ENCODE peak calls at places on chromosomes 16 and 17, in eight cellular contexts. E, W, I, Z, Y, A, Q and H are unnamed samples.

GRCh38 chr16:83363521-83363920 is 444.3 kb upstream of the HSBP1 start:
- DNase-seq in E (no peak), W (no peak), I (no peak), Z (peak), Y (no peak), A (no peak), Q (no peak), H (no peak)

GRCh38 chr16:49608801-49609200 is 235.2 kb downstream of the C16orf78 start:
- DNase-seq in E (no peak), W (peak), I (no peak), Z (peak), Y (peak), A (no peak), Q (peak), H (peak)

GRCh38 chr17:80795737-80796136 is 195.9 kb upstream of the CHMP6 start:
- DNase-seq in E (peak), W (no peak), I (peak), Z (no peak), Y (no peak), A (no peak), Q (peak), H (no peak)

GRCh38 chr16:11361751-11362742 is 16.8 kb downstream of the RMI2 start:
- DNase-seq in E (no peak), W (no peak), I (no peak), Z (peak), Y (no peak), A (peak), Q (no peak), H (no peak)

GRCh38 chr16:8945626-8946296 is 17.9 kb downstream of the USP7 start:
- DNase-seq in E (no peak), W (no peak), I (no peak), Z (no peak), Y (no peak), A (no peak), Q (no peak), H (no peak)

GRCh38 chr17:28717578-28718316 is at the start of gene RAB34:
- DNase-seq in E (peak), W (peak), I (peak), Z (peak), Y (peak), A (peak), Q (peak), H (peak)

GRCh38 chr16:53043462-53043861 is 9.2 kb downstream of the CHD9NB start:
- DNase-seq in E (peak), W (no peak), I (no peak), Z (peak), Y (no peak), A (no peak), Q (no peak), H (peak)

GRCh38 chr17:41917957-41918391 is 777 bp downstream of the ACLY start:
- DNase-seq in E (peak), W (peak), I (peak), Z (peak), Y (peak), A (peak), Q (peak), H (peak)

GRCh38 chr16:9395958-9396359 is 304.5 kb downstream of the HAPSTR1 start:
- DNase-seq in E (no peak), W (no peak), I (no peak), Z (no peak), Y (no peak), A (no peak), Q (no peak), H (no peak)

GRCh38 chr16:67304006-67304405 is 22.5 kb downstream of the KCTD19 start:
- DNase-seq in E (no peak), W (no peak), I (no peak), Z (peak), Y (no peak), A (no peak), Q (peak), H (no peak)

GRCh38 chr17:7220593-7221280 is 999 bp downstream of the ACADVL start:
- DNase-seq in E (no peak), W (peak), I (no peak), Z (peak), Y (peak), A (no peak), Q (no peak), H (peak)

GRCh38 chr17:75854111-75854748 is 905 bp downstream of the WBP2 start:
- DNase-seq in E (no peak), W (peak), I (no peak), Z (peak), Y (peak), A (no peak), Q (peak), H (peak)

GRCh38 chr17:35214192-35214591 is 20.0 kb upstream of the SLC35G3 start:
- DNase-seq in E (no peak), W (no peak), I (no peak), Z (no peak), Y (no peak), A (no peak), Q (no peak), H (no peak)

GRCh38 chr17:4162366-4162765 is 19.4 kb downstream of the CYB5D2 start:
- DNase-seq in E (no peak), W (no peak), I (no peak), Z (no peak), Y (no peak), A (no peak), Q (no peak), H (no peak)

GRCh38 chr16:84905965-84906460 is 86.2 kb downstream of the CRISPLD2 start:
- DNase-seq in E (no peak), W (no peak), I (no peak), Z (no peak), Y (no peak), A (no peak), Q (no peak), H (no peak)

GRCh38 chr16:82344157-82344556 is 174.1 kb upstream of the MPHOSPH6 start:
- DNase-seq in E (no peak), W (no peak), I (no peak), Z (peak), Y (no peak), A (no peak), Q (no peak), H (peak)

GRCh38 chr17:41835800-41836549 is at the start of gene NT5C3B:
- DNase-seq in E (peak), W (peak), I (peak), Z (peak), Y (no peak), A (no peak), Q (peak), H (peak)

GRCh38 chr17:1329745-1330343 is 50.4 kb downstream of the TRARG1 start:
- DNase-seq in E (no peak), W (no peak), I (no peak), Z (no peak), Y (no peak), A (no peak), Q (no peak), H (no peak)

GRCh38 chr17:74770498-74771318 is 5.4 kb downstream of the NAT9 start:
- DNase-seq in E (peak), W (peak), I (peak), Z (peak), Y (no peak), A (no peak), Q (no peak), H (peak)

GRCh38 chr17:66637491-66637890 is 197.4 kb upstream of the CACNG5 start:
- DNase-seq in E (no peak), W (no peak), I (no peak), Z (no peak), Y (no peak), A (no peak), Q (no peak), H (no peak)

GRCh38 chr16:12802048-12802447 is 1.6 kb downstream of the CPPED1 start:
- DNase-seq in E (no peak), W (no peak), I (no peak), Z (no peak), Y (no peak), A (no peak), Q (no peak), H (no peak)

GRCh38 chr17:78875738-78876597 is 27.0 kb downstream of the CEP295NL start:
- DNase-seq in E (no peak), W (peak), I (no peak), Z (peak), Y (no peak), A (no peak), Q (no peak), H (peak)

GRCh38 chr16:52573365-52574104 is 26.6 kb upstream of the TOX3 start:
- DNase-seq in E (no peak), W (no peak), I (no peak), Z (no peak), Y (no peak), A (no peak), Q (no peak), H (no peak)

GRCh38 chr16:81551141-81551808 is 106.7 kb downstream of the CMIP start:
- DNase-seq in E (no peak), W (peak), I (no peak), Z (peak), Y (peak), A (no peak), Q (no peak), H (peak)

GRCh38 chr17:70961341-70961740 is 792.0 kb downstream of the KCNJ2 start:
- DNase-seq in E (no peak), W (peak), I (no peak), Z (peak), Y (peak), A (no peak), Q (no peak), H (peak)

GRCh38 chr17:2708585-2709172 is 2.9 kb downstream of the CLUH start:
- DNase-seq in E (no peak), W (no peak), I (no peak), Z (no peak), Y (no peak), A (no peak), Q (no peak), H (no peak)
- H3K4me3 ChIP-seq in E (peak), W (no peak), I (no peak), Z (peak), Y (no peak), A (no peak), Q (peak), H (no peak)

GRCh38 chr16:89951509-89951908 is 3.0 kb downstream of the DEF8 start:
- DNase-seq in E (no peak), W (no peak), I (no peak), Z (no peak), Y (no peak), A (no peak), Q (no peak), H (no peak)

GRCh38 chr16:89949121-89949742 is 677 bp downstream of the DEF8 start:
- DNase-seq in E (no peak), W (no peak), I (no peak), Z (peak), Y (no peak), A (no peak), Q (no peak), H (no peak)

GRCh38 chr16:89952551-89952950 is 4.0 kb downstream of the DEF8 start:
- DNase-seq in E (no peak), W (no peak), I (no peak), Z (no peak), Y (no peak), A (no peak), Q (no peak), H (no peak)

GRCh38 chr16:89952049-89952448 is 3.5 kb downstream of the DEF8 start:
- DNase-seq in E (no peak), W (no peak), I (no peak), Z (no peak), Y (no peak), A (no peak), Q (no peak), H (no peak)

GRCh38 chr16:89949756-89950155 is 1.2 kb downstream of the DEF8 start:
- DNase-seq in E (no peak), W (no peak), I (no peak), Z (no peak), Y (no peak), A (no peak), Q (no peak), H (no peak)
- H3K4me3 ChIP-seq in E (peak), W (peak), I (no peak), Z (peak), Y (peak), A (no peak), Q (peak), H (peak)

GRCh38 chr17:45315583-45316270 is 1.1 kb downstream of the MAP3K14 start:
- DNase-seq in E (no peak), W (no peak), I (no peak), Z (no peak), Y (no peak), A (no peak), Q (no peak), H (no peak)
- H3K4me3 ChIP-seq in E (peak), W (peak), I (peak), Z (peak), Y (peak), A (peak), Q (peak), H (peak)

GRCh38 chr17:76981545-76982295 is 113.5 kb downstream of the MGAT5B start:
- DNase-seq in E (no peak), W (no peak), I (no peak), Z (no peak), Y (no peak), A (no peak), Q (no peak), H (no peak)

GRCh38 chr17:76986318-76986717 is 118.1 kb downstream of the MGAT5B start:
- DNase-seq in E (no peak), W (no peak), I (no peak), Z (no peak), Y (no peak), A (no peak), Q (no peak), H (no peak)

GRCh38 chr17:76983075-76983411 is 114.8 kb downstream of the MGAT5B start:
- DNase-seq in E (no peak), W (no peak), I (no peak), Z (no peak), Y (no peak), A (no peak), Q (no peak), H (no peak)

GRCh38 chr17:76982408-76983074 is 114.3 kb downstream of the MGAT5B start:
- DNase-seq in E (no peak), W (no peak), I (no peak), Z (no peak), Y (no peak), A (no peak), Q (no peak), H (no peak)

DNA sequence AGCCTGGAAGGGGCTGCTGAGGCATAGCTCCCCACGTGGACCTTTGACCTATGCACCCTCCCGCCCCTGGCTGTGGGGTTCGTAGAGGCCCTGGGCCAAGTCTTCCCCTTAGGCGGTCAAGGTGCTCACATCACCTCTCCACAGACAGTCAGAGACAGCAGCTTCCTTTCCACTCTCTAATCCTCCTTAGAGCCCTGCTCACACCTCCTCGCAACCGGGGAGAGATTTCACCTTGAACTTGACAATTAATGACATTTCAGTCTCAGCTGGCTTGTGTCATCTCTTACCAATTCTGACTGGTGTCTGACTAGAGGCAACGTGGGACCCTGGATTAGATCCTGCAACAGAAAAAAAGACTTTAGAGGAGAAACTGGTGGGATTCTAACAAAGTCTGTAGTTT is 115.2 kb downstream of the MGAT5B start:
- DNase-seq in E (no peak), W (no peak), I (no peak), Z (no peak), Y (no peak), A (no peak), Q (no peak), H (no peak)
- H3K4me3 ChIP-seq in E (no peak), W (no peak), I (no peak), Z (no peak), Y (no peak), A (no peak), Q (no peak), H (no peak)

GRCh38 chr17:62751350-62751691 is 56.8 kb downstream of the MARCHF10 start:
- DNase-seq in E (no peak), W (no peak), I (no peak), Z (no peak), Y (no peak), A (no peak), Q (no peak), H (no peak)

GRCh38 chr17:62749926-62750325 is 58.2 kb downstream of the MARCHF10 start:
- DNase-seq in E (no peak), W (no peak), I (no peak), Z (no peak), Y (no peak), A (no peak), Q (no peak), H (no peak)

GRCh38 chr17:62746941-62747340 is 61.2 kb downstream of the MARCHF10 start:
- DNase-seq in E (no peak), W (no peak), I (no peak), Z (peak), Y (no peak), A (no peak), Q (no peak), H (no peak)

GRCh38 chr17:62753562-62753961 is 54.6 kb downstream of the MARCHF10 start:
- DNase-seq in E (no peak), W (no peak), I (no peak), Z (no peak), Y (no peak), A (no peak), Q (no peak), H (no peak)

DNA sequence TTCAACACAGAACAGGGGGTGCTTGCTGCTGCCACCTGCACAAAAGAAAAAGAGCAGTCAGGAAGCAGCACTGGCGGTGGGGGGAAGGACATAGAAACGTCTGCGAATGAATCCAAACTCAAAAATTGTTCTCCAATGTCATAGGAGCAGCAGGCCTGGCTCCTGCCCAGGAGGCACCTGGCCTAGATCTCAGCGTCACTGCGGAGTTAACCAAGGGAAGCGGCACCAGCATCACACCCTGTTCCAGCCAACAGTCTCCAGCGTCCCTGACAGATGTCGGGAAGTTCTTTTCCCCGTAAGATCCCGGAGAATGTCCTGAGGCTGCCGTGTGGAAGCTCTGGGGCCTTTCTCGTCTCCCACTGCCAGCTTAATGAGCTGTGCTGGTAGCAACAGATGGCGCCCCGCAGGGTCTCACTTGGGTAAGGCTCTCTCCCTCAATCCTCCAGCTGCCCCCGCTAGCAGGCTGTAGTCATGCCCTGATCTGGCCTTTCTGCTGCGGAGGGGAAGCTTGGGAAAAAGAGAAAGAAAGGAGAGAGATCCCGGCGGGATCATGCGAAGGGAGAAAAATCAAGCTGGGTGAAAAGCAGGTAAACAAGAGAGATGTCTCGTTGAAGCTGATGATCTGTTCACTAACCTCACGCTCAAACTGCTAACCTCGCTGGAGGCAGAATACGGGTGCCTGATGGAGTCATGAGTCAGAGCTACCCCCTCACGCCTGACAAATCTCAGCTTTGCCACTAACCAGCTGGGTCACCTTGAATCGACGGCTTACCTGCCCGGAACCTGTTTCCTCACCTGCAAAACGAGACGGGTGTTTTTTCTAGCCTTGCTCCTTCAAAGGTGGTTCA is 57.4 kb downstream of the MARCHF10 start:
- DNase-seq in E (no peak), W (no peak), I (no peak), Z (no peak), Y (no peak), A (no peak), Q (no peak), H (no peak)
- H3K4me3 ChIP-seq in E (no peak), W (no peak), I (no peak), Z (no peak), Y (no peak), A (no peak), Q (no peak), H (no peak)

GRCh38 chr17:40071720-40072480 is 9.1 kb downstream of the THRA start:
- DNase-seq in E (peak), W (no peak), I (peak), Z (peak), Y (no peak), A (peak), Q (peak), H (peak)
- H3K4me3 ChIP-seq in E (peak), W (no peak), I (no peak), Z (no peak), Y (no peak), A (no peak), Q (peak), H (no peak)